ENCODE peak calls at places on chromosomes 3 and 15, in nine cellular contexts. J is A549, D is stomach, Z is transverse colon, K is K562, M is HepG2, I is esophagus muscularis mucosa, X is H1, R is sigmoid colon. Q is an unnamed sample.

GRCh38 chr15:70087708-70088352 is 9.9 kb downstream of the TLE3 start:
- DNase-seq in J (no peak), D (no peak), Z (no peak), K (peak), M (no peak), I (no peak), X (no peak), R (no peak), Q (no peak)

GRCh38 chr3:88713233-88713691 is 394.2 kb upstream of the EPHA3 start:
- DNase-seq in J (no peak), D (no peak), Z (no peak), K (no peak), M (no peak), I (no peak), X (no peak), R (no peak), Q (no peak)

GRCh38 chr15:52154896-52155865 is 36.0 kb downstream of the GNB5 start:
- DNase-seq in J (no peak), D (no peak), Z (no peak), K (no peak), M (no peak), I (peak), X (no peak), R (no peak), Q (no peak)

GRCh38 chr3:184568918-184569829 is 7.6 kb downstream of the EPHB3 start:
- DNase-seq in J (no peak), D (peak), Z (peak), K (peak), M (no peak), I (peak), X (no peak), R (peak), Q (peak)

GRCh38 chr3:150899141-150899540 is 6.1 kb downstream of the MINDY4B start:
- DNase-seq in J (no peak), D (no peak), Z (no peak), K (no peak), M (no peak), I (no peak), X (no peak), R (no peak), Q (no peak)

GRCh38 chr15:26889298-26889898 is 22.5 kb downstream of the GABRA5 start:
- DNase-seq in J (peak), D (peak), Z (peak), K (peak), M (peak), I (peak), X (no peak), R (no peak), Q (no peak)

GRCh38 chr3:150733936-150734794 is 28.8 kb downstream of the SIAH2 start:
- DNase-seq in J (no peak), D (no peak), Z (no peak), K (no peak), M (peak), I (no peak), X (no peak), R (no peak), Q (no peak)

GRCh38 chr3:9179826-9180763 is 69.4 kb downstream of the SRGAP3 start:
- DNase-seq in J (no peak), D (no peak), Z (no peak), K (no peak), M (no peak), I (no peak), X (no peak), R (no peak), Q (no peak)

GRCh38 chr15:98548172-98548971 is 100.0 kb upstream of the IGF1R start:
- DNase-seq in J (peak), D (peak), Z (peak), K (no peak), M (no peak), I (peak), X (peak), R (peak), Q (peak)

GRCh38 chr3:14600856-14601610 is 50.5 kb upstream of the CCDC174 start:
- DNase-seq in J (no peak), D (no peak), Z (no peak), K (no peak), M (no peak), I (no peak), X (no peak), R (no peak), Q (no peak)

GRCh38 chr3:195714380-195715011 is 6.3 kb upstream of the MUC20 start:
- DNase-seq in J (no peak), D (no peak), Z (no peak), K (peak), M (no peak), I (no peak), X (no peak), R (no peak), Q (no peak)

GRCh38 chr3:13705051-13705450 is 156.1 kb downstream of the FBLN2 start:
- DNase-seq in J (no peak), D (no peak), Z (no peak), K (no peak), M (no peak), I (no peak), X (no peak), R (peak), Q (peak)

GRCh38 chr3:193710286-193711164 is 117.5 kb downstream of the OPA1 start:
- DNase-seq in J (no peak), D (no peak), Z (no peak), K (no peak), M (no peak), I (peak), X (no peak), R (no peak), Q (no peak)

GRCh38 chr15:92869977-92870644 is 30.0 kb upstream of the CHD2 start:
- DNase-seq in J (peak), D (no peak), Z (no peak), K (no peak), M (no peak), I (no peak), X (no peak), R (peak), Q (no peak)

GRCh38 chr15:56886450-56886856 is 32.0 kb upstream of the TCF12 start:
- DNase-seq in J (no peak), D (no peak), Z (no peak), K (no peak), M (peak), I (no peak), X (no peak), R (no peak), Q (peak)

GRCh38 chr3:71315431-71315830 is 268.1 kb downstream of the FOXP1 start:
- DNase-seq in J (no peak), D (no peak), Z (no peak), K (no peak), M (no peak), I (no peak), X (no peak), R (no peak), Q (no peak)

GRCh38 chr3:10935846-10936631 is 56.5 kb upstream of the SLC6A1 start:
- DNase-seq in J (no peak), D (no peak), Z (no peak), K (no peak), M (no peak), I (no peak), X (no peak), R (peak), Q (no peak)

GRCh38 chr15:20646529-20647142 is 105.0 kb upstream of the GOLGA6L6 start:
- DNase-seq in J (no peak), D (no peak), Z (no peak), K (peak), M (no peak), I (peak), X (no peak), R (peak), Q (no peak)

GRCh38 chr15:51718745-51719144 is 18.7 kb downstream of the LYSMD2 start:
- DNase-seq in J (no peak), D (no peak), Z (no peak), K (no peak), M (no peak), I (no peak), X (no peak), R (no peak), Q (no peak)

GRCh38 chr3:138944136-138944658 is 2.7 kb downstream of the FOXL2 start:
- DNase-seq in J (no peak), D (no peak), Z (no peak), K (peak), M (no peak), I (no peak), X (no peak), R (no peak), Q (peak)

GRCh38 chr3:159443266-159443665 is 545.4 kb upstream of the IL12A start:
- DNase-seq in J (no peak), D (no peak), Z (no peak), K (no peak), M (no peak), I (no peak), X (no peak), R (no peak), Q (no peak)

GRCh38 chr15:92468987-92469386 is 75.3 kb downstream of the ST8SIA2 start:
- DNase-seq in J (no peak), D (no peak), Z (no peak), K (no peak), M (no peak), I (no peak), X (no peak), R (no peak), Q (no peak)

GRCh38 chr15:66821307-66821706 is 119.3 kb downstream of the SMAD6 start:
- DNase-seq in J (no peak), D (no peak), Z (no peak), K (no peak), M (no peak), I (no peak), X (no peak), R (no peak), Q (peak)

GRCh38 chr15:67124111-67124510 is 58.7 kb downstream of the SMAD3 start:
- DNase-seq in J (peak), D (no peak), Z (no peak), K (no peak), M (no peak), I (no peak), X (no peak), R (no peak), Q (no peak)

GRCh38 chr3:106794442-106794841 is 582.8 kb upstream of the CCDC54 start:
- DNase-seq in J (no peak), D (no peak), Z (no peak), K (no peak), M (no peak), I (no peak), X (no peak), R (no peak), Q (no peak)

GRCh38 chr15:92617197-92618037 is 38.2 kb downstream of the FAM174B start:
- DNase-seq in J (peak), D (peak), Z (peak), K (peak), M (peak), I (no peak), X (no peak), R (peak), Q (peak)

GRCh38 chr3:377158-377561 is 180.6 kb downstream of the CHL1 start:
- DNase-seq in J (peak), D (no peak), Z (no peak), K (peak), M (peak), I (no peak), X (no peak), R (no peak), Q (no peak)

GRCh38 chr15:48798319-48798718 is 12.6 kb downstream of the CEP152 start:
- DNase-seq in J (no peak), D (no peak), Z (no peak), K (no peak), M (no peak), I (no peak), X (no peak), R (no peak), Q (no peak)

GRCh38 chr3:128091586-128091985 is 32.0 kb downstream of the RUVBL1 start:
- DNase-seq in J (no peak), D (no peak), Z (no peak), K (no peak), M (no peak), I (no peak), X (no peak), R (no peak), Q (no peak)

GRCh38 chr15:52943746-52944145 is 153.6 kb upstream of the ONECUT1 start:
- DNase-seq in J (no peak), D (no peak), Z (no peak), K (no peak), M (no peak), I (no peak), X (no peak), R (no peak), Q (no peak)

GRCh38 chr15:33737687-33738606 is 230.3 kb upstream of the CHRM5 start:
- DNase-seq in J (peak), D (peak), Z (peak), K (peak), M (peak), I (no peak), X (peak), R (no peak), Q (no peak)

DNA sequence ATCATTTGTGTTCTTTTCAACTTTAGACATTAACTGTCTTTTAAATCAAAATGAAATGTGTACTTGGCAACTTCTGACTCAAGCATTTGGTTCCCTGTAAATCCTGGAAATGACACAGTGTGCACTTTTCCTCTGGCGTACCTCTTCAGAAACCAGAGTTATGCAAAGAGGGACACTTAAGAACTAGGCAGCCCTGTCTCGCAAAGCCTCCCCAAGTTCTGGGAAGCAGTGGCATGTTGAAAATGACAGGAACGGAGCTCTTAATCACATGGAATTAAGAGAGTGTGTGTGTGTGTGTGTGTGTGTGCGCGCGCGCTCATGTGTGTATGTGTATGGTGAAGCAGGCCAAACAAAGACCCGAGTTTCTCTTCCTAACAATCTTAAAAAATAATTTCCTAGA is 707.4 kb downstream of the MECOM start:
- DNase-seq in J (no peak), D (no peak), Z (no peak), K (no peak), M (no peak), I (no peak), X (no peak), R (no peak), Q (no peak)
- TF ChIP-seq EP300 in J (no peak), D (no peak), Z (no peak), K (no peak), M (no peak), I (no peak), X (no peak), R (no peak), Q (no peak)

GRCh38 chr3:133114198-133114597 is 76.0 kb downstream of the TMEM108 start:
- DNase-seq in J (no peak), D (no peak), Z (no peak), K (no peak), M (no peak), I (no peak), X (no peak), R (no peak), Q (no peak)
- TF ChIP-seq POLR2A in J (no peak), D (no peak), Z (no peak), K (no peak), M (no peak), I (no peak), X (no peak), R (no peak), Q (no peak)

GRCh38 chr15:75143738-75144334 is 57.8 kb upstream of the C15orf39 start:
- DNase-seq in J (no peak), D (no peak), Z (no peak), K (no peak), M (no peak), I (no peak), X (no peak), R (no peak), Q (no peak)

GRCh38 chr15:75142499-75142898 is 59.2 kb upstream of the C15orf39 start:
- DNase-seq in J (no peak), D (no peak), Z (no peak), K (no peak), M (no peak), I (no peak), X (no peak), R (no peak), Q (no peak)

GRCh38 chr15:75138016-75138999 is 63.4 kb upstream of the C15orf39 start:
- DNase-seq in J (peak), D (no peak), Z (no peak), K (no peak), M (no peak), I (no peak), X (no peak), R (no peak), Q (no peak)

GRCh38 chr15:75136758-75137157 is 64.9 kb upstream of the C15orf39 start:
- DNase-seq in J (no peak), D (no peak), Z (no peak), K (no peak), M (no peak), I (no peak), X (no peak), R (no peak), Q (no peak)

GRCh38 chr15:75140080-75140879 is 61.4 kb upstream of the C15orf39 start:
- DNase-seq in J (no peak), D (no peak), Z (no peak), K (peak), M (peak), I (no peak), X (no peak), R (no peak), Q (no peak)
- H3K27ac ChIP-seq in J (no peak), D (no peak), Z (no peak), K (peak), M (peak), I (no peak), X (no peak), R (no peak), Q (no peak)

DNA sequence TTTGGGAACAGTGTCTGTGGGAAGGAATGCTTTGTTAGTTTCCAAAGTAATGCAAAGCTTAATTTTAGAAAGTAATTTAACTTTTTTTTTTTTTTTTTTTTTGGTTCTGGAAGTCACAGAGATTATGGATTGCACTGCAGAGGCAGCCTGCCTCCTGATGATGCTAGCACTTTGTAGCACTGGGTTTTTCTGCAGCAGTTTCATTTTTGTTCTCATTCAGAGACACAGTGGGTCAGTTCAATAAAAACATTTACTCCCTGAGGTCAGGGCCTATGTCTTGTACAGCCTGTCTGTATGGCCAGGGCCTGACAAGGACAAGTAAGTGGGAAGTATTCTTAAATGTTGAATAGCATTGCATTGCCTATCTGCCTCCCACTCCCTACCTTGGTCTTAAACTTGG is 39.0 kb upstream of the NDUFB4 start:
- DNase-seq in J (no peak), D (no peak), Z (no peak), K (no peak), M (no peak), I (no peak), X (no peak), R (no peak), Q (no peak)
- TF ChIP-seq EP300 in J (no peak), D (no peak), Z (no peak), K (no peak), M (no peak), I (no peak), X (no peak), R (no peak), Q (no peak)

GRCh38 chr15:63985221-63986184 is 60.8 kb downstream of the DAPK2 start:
- DNase-seq in J (no peak), D (peak), Z (no peak), K (no peak), M (no peak), I (no peak), X (no peak), R (peak), Q (peak)
- TF ChIP-seq POLR2A in J (no peak), D (no peak), Z (no peak), K (no peak), M (no peak), I (no peak), X (no peak), R (no peak), Q (no peak)

GRCh38 chr15:101348015-101348414 is 53.0 kb upstream of the SNRPA1 start:
- DNase-seq in J (no peak), D (no peak), Z (no peak), K (no peak), M (no peak), I (no peak), X (no peak), R (no peak), Q (no peak)
- H3K27ac ChIP-seq in J (peak), D (peak), Z (no peak), K (no peak), M (no peak), I (no peak), X (no peak), R (no peak), Q (no peak)

Q was measured in ovary.